ENCODE peak calls at places on chromosomes 5 and 9, in four cellular contexts. V is GM10248, N is WTC11, R is AG10803. U is an unnamed sample.

GRCh38 chr5:179223961-179224360 is 121.3 kb downstream of the ADAMTS2 start:
- DNase-seq in V (no peak), N (peak; percentile 8), R (no peak), U (no peak)

GRCh38 chr5:179967489-179967888 is 59.8 kb upstream of the TBC1D9B start:
- DNase-seq in V (no peak), N (no peak), R (no peak), U (no peak)

GRCh38 chr9:131530546-131530929 is 525 bp downstream of the UCK1 start:
- DNase-seq in V (peak; percentile 50), N (peak; percentile 58), R (peak; percentile 15), U (peak; percentile 69)

GRCh38 chr5:145124806-145125205 is 710.3 kb downstream of the PRELID2 start:
- DNase-seq in V (no peak), N (no peak), R (no peak), U (no peak)

GRCh38 chr5:143177263-143177994 is 226.1 kb downstream of the NR3C1 start:
- DNase-seq in V (no peak), N (no peak), R (peak; percentile 94), U (no peak)

GRCh38 chr9:97982719-97983523 is at the start of gene ANP32B:
- DNase-seq in V (peak; percentile 94), N (peak; percentile 85), R (peak; percentile 94), U (peak; percentile 95)

GRCh38 chr5:89034588-89034987 is 151.6 kb upstream of the MEF2C start:
- DNase-seq in V (peak; percentile 9), N (no peak), R (no peak), U (no peak)

GRCh38 chr5:54862036-54862435 is 123.4 kb downstream of the ESM1 start:
- DNase-seq in V (no peak), N (no peak), R (no peak), U (no peak)

GRCh38 chr5:55636711-55637110 is 75.4 kb downstream of the SLC38A9 start:
- DNase-seq in V (no peak), N (no peak), R (peak; percentile 72), U (no peak)

GRCh38 chr9:90773593-90773992 is 28.0 kb upstream of the SYK start:
- DNase-seq in V (no peak), N (peak; percentile 33), R (no peak), U (peak; percentile 20)

GRCh38 chr9:130354378-130354777 is 88.8 kb downstream of the HMCN2 start:
- DNase-seq in V (no peak), N (no peak), R (no peak), U (no peak)

GRCh38 chr5:28957450-28957849 is 1919.1 kb upstream of the CDH9 start:
- DNase-seq in V (no peak), N (no peak), R (no peak), U (no peak)

GRCh38 chr5:78648359-78649219 is at the start of gene LHFPL2:
- DNase-seq in V (peak; percentile 85), N (peak; percentile 81), R (peak; percentile 61), U (peak; percentile 87)

GRCh38 chr5:173479711-173480110 is 136.7 kb downstream of the BOD1 start:
- DNase-seq in V (no peak), N (no peak), R (peak; percentile 76), U (no peak)

GRCh38 chr9:134056483-134057310 is 11.1 kb downstream of the BRD3 start:
- DNase-seq in V (no peak), N (no peak), R (no peak), U (no peak)

GRCh38 chr9:82535432-82535998 is 527.4 kb downstream of the RASEF start:
- DNase-seq in V (no peak), N (no peak), R (no peak), U (no peak)

GRCh38 chr9:71929791-71930440 is 18.5 kb downstream of the C9orf85 start:
- DNase-seq in V (no peak), N (no peak), R (peak; percentile 81), U (no peak)

GRCh38 chr5:81971086-81971693 is 633 bp upstream of the ATG10 start:
- DNase-seq in V (peak; percentile 43), N (no peak), R (no peak), U (peak; percentile 67)

GRCh38 chr5:16574789-16575785 is 41.7 kb downstream of the RETREG1 start:
- DNase-seq in V (no peak), N (no peak), R (peak; percentile 81), U (no peak)

GRCh38 chr9:111482656-111483418 is 1.3 kb downstream of the ECPAS start:
- DNase-seq in V (peak; percentile 85), N (peak; percentile 75), R (peak; percentile 62), U (peak; percentile 85)

GRCh38 chr5:58460727-58461286 is 921 bp upstream of the PLK2 start:
- DNase-seq in V (peak; percentile 81), N (peak; percentile 92), R (peak; percentile 82), U (peak; percentile 82)

GRCh38 chr9:130289711-130290241 is 24.2 kb downstream of the HMCN2 start:
- DNase-seq in V (no peak), N (no peak), R (no peak), U (no peak)

GRCh38 chr5:170254056-170254455 is 21.3 kb downstream of the C5orf58 start:
- DNase-seq in V (peak; percentile 60), N (no peak), R (no peak), U (peak; percentile 55)

GRCh38 chr5:35248843-35249780 is 18.8 kb upstream of the PRLR start:
- DNase-seq in V (no peak), N (no peak), R (no peak), U (no peak)

GRCh38 chr5:35246928-35247644 is 16.8 kb upstream of the PRLR start:
- DNase-seq in V (no peak), N (no peak), R (peak; percentile 4), U (no peak)

GRCh38 chr5:35247645-35248034 is 17.4 kb upstream of the PRLR start:
- DNase-seq in V (no peak), N (no peak), R (no peak), U (no peak)

GRCh38 chr5:35244171-35244570 is 13.9 kb upstream of the PRLR start:
- DNase-seq in V (no peak), N (no peak), R (no peak), U (no peak)

DNA sequence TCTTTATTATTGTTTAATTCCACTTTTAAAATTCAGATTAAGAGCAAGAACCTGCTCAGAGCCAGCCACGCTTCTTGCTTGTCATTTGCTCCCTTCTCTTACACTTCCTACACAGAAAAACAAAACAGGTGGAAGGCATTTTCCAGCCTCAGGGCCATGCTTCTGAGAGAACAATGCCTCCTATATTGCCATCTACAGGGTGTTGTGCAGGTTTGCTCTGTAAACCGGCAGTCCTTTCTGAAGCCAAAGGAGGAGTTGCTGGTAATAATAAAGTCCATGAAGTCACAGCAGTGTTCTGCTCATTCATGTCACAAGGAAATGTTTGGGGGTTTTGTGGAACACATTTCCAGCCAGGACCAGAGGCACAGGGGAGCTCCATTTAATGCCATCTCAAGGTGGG is 16.1 kb upstream of the PRLR start:
- DNase-seq in V (no peak), N (no peak), R (no peak), U (no peak)
- TF ChIP-seq CTCF in V (no peak), N (no peak), R (no peak), U (no peak)

DNA sequence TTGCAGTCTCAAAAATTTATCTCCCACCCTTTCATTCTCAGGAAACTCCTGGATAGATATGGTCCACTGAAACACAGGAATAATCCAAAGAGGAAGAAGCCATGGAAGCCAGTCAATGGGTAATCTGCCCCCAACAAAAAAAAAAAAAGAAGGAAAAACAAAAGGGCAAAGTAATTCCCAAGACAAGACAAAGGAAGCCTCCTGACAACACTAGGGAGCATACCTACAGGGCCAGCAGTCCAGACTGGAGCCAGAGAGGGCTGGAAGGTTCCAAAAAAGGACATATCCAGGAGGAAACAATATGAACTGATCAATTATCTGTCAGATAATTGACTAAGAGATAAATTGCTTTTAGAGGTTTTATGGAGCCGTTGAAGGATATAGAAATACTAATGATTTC is 12.9 kb downstream of the FNIP1 start:
- DNase-seq in V (no peak), N (no peak), R (no peak), U (no peak)
- TF ChIP-seq CTCF in V (no peak), N (no peak), R (no peak), U (no peak)

GRCh38 chr9:92635760-92636159 is 34.2 kb downstream of the IPPK start:
- DNase-seq in V (no peak), N (no peak), R (no peak), U (no peak)

GRCh38 chr9:92637331-92637730 is 32.6 kb downstream of the IPPK start:
- DNase-seq in V (no peak), N (no peak), R (no peak), U (no peak)

GRCh38 chr9:92637886-92638620 is 31.9 kb downstream of the IPPK start:
- DNase-seq in V (no peak), N (no peak), R (no peak), U (no peak)

GRCh38 chr9:92634712-92635605 is 35.0 kb downstream of the IPPK start:
- DNase-seq in V (peak; percentile 83), N (peak; percentile 95), R (peak; percentile 70), U (peak; percentile 88)

GRCh38 chr9:92636627-92637026 is 33.3 kb downstream of the IPPK start:
- DNase-seq in V (no peak), N (no peak), R (no peak), U (no peak)
- TF ChIP-seq CTCF in V (no peak), N (no peak), R (no peak), U (no peak)

DNA sequence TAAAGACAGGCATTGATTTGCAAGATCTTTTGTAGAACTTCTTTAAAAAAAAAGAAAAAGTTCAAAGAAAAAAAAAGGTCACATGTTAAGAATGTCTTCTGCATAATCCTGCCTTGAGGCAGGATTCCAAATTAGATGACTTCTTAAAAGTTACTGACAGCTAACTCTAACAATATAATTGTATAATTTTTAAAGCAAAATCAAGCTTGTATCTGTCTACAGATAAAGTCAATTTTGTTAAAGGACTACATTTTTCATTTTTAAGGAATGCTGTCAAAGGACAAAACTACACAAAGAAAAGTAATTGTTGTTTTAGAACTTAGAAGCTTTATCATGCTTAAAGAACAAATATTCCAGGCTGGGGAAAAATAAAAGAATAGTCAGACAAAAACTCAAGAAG is 57.8 kb downstream of the MPDZ start:
- DNase-seq in V (no peak), N (no peak), R (no peak), U (no peak)
- TF ChIP-seq CTCF in V (no peak), N (no peak), R (no peak), U (no peak)

U was measured in GM13976.